ENCODE peak calls at places on chromosome 3, in nine cellular contexts. N is astrocyte of the cerebellum, F is lower lobe of right lung, L is HepG2, M is heart left ventricle, V is PC-3, W is psoas muscle, X is ovary, E is fibroblast of pulmonary artery. G is an unnamed sample.

GRCh38 chr3:134640872-134641470 is 9.9 kb downstream of the KY start:
- DNase-seq in N (no peak), F (no peak), L (peak), M (no peak), V (peak), W (no peak), X (no peak), E (peak), G (peak)

GRCh38 chr3:81846988-81847387 is 85.5 kb upstream of the GBE1 start:
- DNase-seq in N (no peak), F (no peak), L (peak), M (no peak), V (no peak), W (no peak), X (no peak), E (no peak), G (no peak)

GRCh38 chr3:17979248-17979647 is 236.8 kb upstream of the TBC1D5 start:
- DNase-seq in N (no peak), F (no peak), L (no peak), M (no peak), V (peak), W (no peak), X (no peak), E (no peak), G (no peak)

GRCh38 chr3:173538410-173538809 is 140.9 kb downstream of the NLGN1 start:
- DNase-seq in N (no peak), F (no peak), L (no peak), M (no peak), V (no peak), W (no peak), X (no peak), E (no peak), G (no peak)

GRCh38 chr3:13161771-13162535 is 88.7 kb upstream of the IQSEC1 start:
- DNase-seq in N (no peak), F (no peak), L (no peak), M (peak), V (no peak), W (no peak), X (no peak), E (no peak), G (no peak)

GRCh38 chr3:117997201-117998049 is 1037.2 kb downstream of the IGSF11 start:
- DNase-seq in N (peak), F (peak), L (peak), M (peak), V (peak), W (peak), X (peak), E (peak), G (peak)

GRCh38 chr3:64530434-64531049 is 157.3 kb downstream of the ADAMTS9 start:
- DNase-seq in N (peak), F (no peak), L (peak), M (no peak), V (peak), W (no peak), X (peak), E (peak), G (peak)

GRCh38 chr3:63818282-63819150 is 583 bp upstream of the C3orf49 start:
- DNase-seq in N (peak), F (no peak), L (peak), M (no peak), V (peak), W (peak), X (peak), E (peak), G (peak)

GRCh38 chr3:42117175-42118008 is 26.2 kb downstream of the TRAK1 start:
- DNase-seq in N (no peak), F (peak), L (no peak), M (peak), V (peak), W (peak), X (peak), E (peak), G (no peak)

GRCh38 chr3:65758871-65759598 is 279.7 kb downstream of the MAGI1 start:
- DNase-seq in N (no peak), F (no peak), L (no peak), M (no peak), V (no peak), W (no peak), X (no peak), E (peak), G (no peak)

GRCh38 chr3:114336122-114336697 is 42.4 kb downstream of the TIGIT start:
- DNase-seq in N (no peak), F (no peak), L (no peak), M (no peak), V (no peak), W (no peak), X (no peak), E (peak), G (no peak)

GRCh38 chr3:195767792-195768191 is 43.9 kb downstream of the MUC4 start:
- DNase-seq in N (no peak), F (no peak), L (no peak), M (no peak), V (no peak), W (no peak), X (no peak), E (no peak), G (no peak)

GRCh38 chr3:24503499-24504176 is 9.0 kb upstream of the THRB start:
- DNase-seq in N (no peak), F (no peak), L (no peak), M (no peak), V (no peak), W (no peak), X (no peak), E (no peak), G (no peak)

GRCh38 chr3:117409256-117409655 is 699.7 kb downstream of the TUSC7 start:
- DNase-seq in N (no peak), F (no peak), L (no peak), M (no peak), V (no peak), W (no peak), X (no peak), E (no peak), G (no peak)

GRCh38 chr3:37599779-37600178 is 261.9 kb upstream of the CTDSPL start:
- DNase-seq in N (no peak), F (no peak), L (no peak), M (no peak), V (no peak), W (no peak), X (no peak), E (no peak), G (no peak)

GRCh38 chr3:2978977-2979732 is 131.0 kb downstream of the IL5RA start:
- DNase-seq in N (no peak), F (no peak), L (no peak), M (no peak), V (no peak), W (no peak), X (no peak), E (no peak), G (no peak)

GRCh38 chr3:39593341-39593740 is 125.9 kb downstream of the MOBP start:
- DNase-seq in N (no peak), F (no peak), L (no peak), M (no peak), V (no peak), W (no peak), X (no peak), E (no peak), G (no peak)

GRCh38 chr3:4987374-4988296 is 8.4 kb downstream of the BHLHE40 start:
- DNase-seq in N (no peak), F (no peak), L (no peak), M (no peak), V (no peak), W (no peak), X (no peak), E (no peak), G (no peak)

GRCh38 chr3:4984511-4984864 is 5.3 kb downstream of the BHLHE40 start:
- DNase-seq in N (no peak), F (no peak), L (no peak), M (no peak), V (no peak), W (no peak), X (no peak), E (peak), G (no peak)

GRCh38 chr3:4985330-4986174 is 6.3 kb downstream of the BHLHE40 start:
- DNase-seq in N (no peak), F (no peak), L (peak), M (no peak), V (peak), W (peak), X (peak), E (peak), G (no peak)

GRCh38 chr3:4986611-4987373 is 7.6 kb downstream of the BHLHE40 start:
- DNase-seq in N (peak), F (peak), L (peak), M (peak), V (peak), W (peak), X (peak), E (peak), G (peak)

DNA sequence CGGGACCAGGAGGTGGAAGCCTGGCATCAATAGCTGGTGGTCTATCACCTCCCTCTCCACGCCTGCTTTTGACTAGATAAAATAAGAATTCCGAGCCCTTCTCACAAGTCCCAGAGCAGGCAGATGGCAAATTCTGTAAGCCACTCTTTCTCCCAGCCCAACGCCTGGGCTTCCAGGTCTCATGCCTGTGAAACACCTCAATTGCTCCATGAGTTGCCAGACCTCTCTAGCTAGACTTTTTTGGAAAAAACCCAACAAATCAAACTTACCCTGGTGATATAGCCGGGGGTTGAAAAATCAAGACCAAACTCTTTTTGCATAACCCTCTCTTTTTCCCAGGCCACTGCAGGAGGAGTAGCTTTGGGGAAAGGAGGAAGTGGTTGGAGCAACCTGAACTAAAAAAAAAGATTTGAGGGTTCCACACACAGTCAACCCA is 7.0 kb downstream of the BHLHE40 start:
- DNase-seq in N (no peak), F (no peak), L (no peak), M (no peak), V (peak), W (no peak), X (no peak), E (peak), G (no peak)
- H3K4me3 ChIP-seq in N (peak), F (peak), L (peak), M (peak), V (peak), W (peak), X (peak), E (no peak), G (peak)

GRCh38 chr3:43286115-43286885 is at the start of gene SNRK:
- DNase-seq in N (peak), F (peak), L (peak), M (peak), V (peak), W (peak), X (peak), E (peak), G (peak)
- TF ChIP-seq CTCF in N (peak), F (peak), L (peak), M (peak), V (no peak), W (peak), X (no peak), E (peak), G (peak)

GRCh38 chr3:149542375-149543312 is 68.1 kb downstream of the TM4SF4 start:
- DNase-seq in N (no peak), F (no peak), L (no peak), M (no peak), V (no peak), W (no peak), X (no peak), E (no peak), G (no peak)
- H3K4me3 ChIP-seq in N (no peak), F (no peak), L (no peak), M (no peak), V (no peak), W (no peak), X (no peak), E (no peak), G (no peak)

GRCh38 chr3:10299175-10299574 is 6.4 kb upstream of the GHRL start:
- DNase-seq in N (no peak), F (no peak), L (no peak), M (no peak), V (no peak), W (no peak), X (no peak), E (no peak), G (no peak)
- TF ChIP-seq CTCF in N (no peak), F (no peak), L (no peak), M (no peak), V (peak), W (no peak), X (no peak), E (no peak), G (no peak)

DNA sequence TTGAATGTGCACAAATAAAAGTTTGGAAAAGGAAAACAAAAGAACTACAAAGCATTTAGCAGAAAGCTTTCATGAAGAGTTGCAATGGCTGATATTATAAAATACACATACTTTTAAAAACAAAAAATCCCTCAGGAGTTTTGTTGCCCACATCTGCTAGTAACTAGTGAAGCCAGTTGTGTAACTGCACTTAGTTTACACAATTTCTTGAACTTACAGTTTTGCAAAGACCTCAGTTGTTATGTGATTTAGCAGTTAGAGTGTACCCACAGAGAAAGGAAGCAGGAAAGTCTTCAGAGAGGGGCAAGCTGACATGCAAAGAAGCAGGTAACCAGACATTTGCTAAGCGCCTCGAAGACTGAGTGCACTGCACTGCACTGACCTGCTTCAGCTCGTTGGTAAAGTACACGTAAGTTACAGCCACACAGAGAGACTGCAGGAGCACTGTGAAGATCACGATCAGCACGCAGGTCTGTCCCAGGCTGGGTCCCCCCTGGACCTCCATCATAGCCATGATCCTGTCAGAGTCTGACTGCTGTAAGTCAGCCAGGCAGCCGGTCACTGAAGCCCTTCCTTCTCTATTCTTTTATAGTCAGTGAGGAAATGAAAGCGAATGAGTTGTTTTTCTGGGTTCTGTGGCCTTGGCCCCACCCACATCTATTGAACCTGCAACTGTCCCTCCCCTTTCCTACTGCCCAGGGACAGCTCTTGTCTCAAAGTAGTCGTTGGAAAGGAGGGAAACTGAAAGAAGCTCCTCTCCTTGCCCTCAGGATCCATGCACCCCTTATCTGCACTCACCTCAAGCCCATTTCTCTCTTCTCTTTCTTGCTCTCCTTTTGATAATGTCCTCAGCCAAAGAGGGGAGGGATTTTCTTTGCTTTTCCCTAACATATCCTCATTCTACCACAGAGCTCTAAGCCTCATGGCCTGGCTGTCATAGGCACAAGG is at the start of gene TNFSF10:
- DNase-seq in N (no peak), F (peak), L (peak), M (peak), V (peak), W (peak), X (peak), E (peak), G (no peak)
- H3K4me3 ChIP-seq in N (peak), F (peak), L (peak), M (peak), V (peak), W (peak), X (peak), E (peak), G (no peak)

G was measured in HFF-Myc.